ENCODE peak calls at places on chromosome 18, in four cellular contexts. K is GM12878, A is HepG2, W is H1. O is an unnamed sample.

GRCh38 chr18:59145055-59145454 is 5.4 kb downstream of the SEC11C start:
- DNase-seq in A (no peak), W (no peak), K (no peak), O (no peak)

GRCh38 chr18:10946058-10946457 is 203.3 kb downstream of the PIEZO2 start:
- DNase-seq in W (no peak), A (no peak), K (no peak), O (no peak)

GRCh38 chr18:51726614-51727013 is 529.1 kb upstream of the MEX3C start:
- DNase-seq in A (no peak), W (no peak), K (no peak), O (no peak)

GRCh38 chr18:6207119-6207518 is 207.6 kb downstream of the L3MBTL4 start:
- DNase-seq in A (no peak), K (no peak), W (no peak), O (no peak)

GRCh38 chr18:24018299-24018910 is 3.9 kb downstream of the TTC39C start:
- DNase-seq in A (no peak), K (no peak), W (no peak), O (no peak)

GRCh38 chr18:7038330-7038846 is 79.2 kb downstream of the LAMA1 start:
- DNase-seq in A (peak; percentile 27), K (no peak), W (peak; percentile 93), O (peak; percentile 90)

GRCh38 chr18:26549486-26550435 is 1.4 kb upstream of the KCTD1 start:
- DNase-seq in K (no peak), W (peak; percentile 75), A (peak; percentile 12), O (peak; percentile 59)

GRCh38 chr18:13612111-13612997 is 114.0 kb downstream of the FAM210A start:
- DNase-seq in K (peak; percentile 94), A (no peak), W (no peak), O (no peak)

GRCh38 chr18:51017140-51017874 is 12.7 kb upstream of the SMAD4 start:
- DNase-seq in A (no peak), W (peak; percentile 56), K (no peak), O (peak; percentile 38)

GRCh38 chr18:64002581-64002980 is 32.7 kb downstream of the SERPINB8 start:
- DNase-seq in A (no peak), K (no peak), W (no peak), O (no peak)

GRCh38 chr18:3554091-3554601 is 104.2 kb downstream of the TGIF1 start:
- DNase-seq in A (peak; percentile 12), K (no peak), W (peak; percentile 56), O (peak; percentile 55)

GRCh38 chr18:48896875-48897511 is 53.8 kb downstream of the SMAD7 start:
- DNase-seq in K (peak; percentile 19), W (peak; percentile 70), A (peak; percentile 98), O (peak; percentile 71)

GRCh38 chr18:10040287-10041011 is 126.6 kb downstream of the VAPA start:
- DNase-seq in W (no peak), K (no peak), A (no peak), O (no peak)

GRCh38 chr18:3857544-3857943 is 407.6 kb downstream of the TGIF1 start:
- DNase-seq in W (no peak), K (no peak), A (no peak), O (no peak)

GRCh38 chr18:61379827-61380226 is 46.6 kb downstream of the CDH20 start:
- DNase-seq in K (no peak), A (no peak), W (no peak), O (no peak)

GRCh38 chr18:47911877-47912276 is 18.6 kb downstream of the SMAD2 start:
- DNase-seq in A (peak; percentile 52), K (no peak), W (no peak), O (no peak)

GRCh38 chr18:58223717-58224424 is 179.8 kb downstream of the NEDD4L start:
- DNase-seq in A (peak; percentile 81), K (no peak), W (peak; percentile 40), O (no peak)

GRCh38 chr18:63154350-63155152 is 165.0 kb downstream of the BCL2 start:
- DNase-seq in K (no peak), A (no peak), W (no peak), O (no peak)

GRCh38 chr18:49371073-49371472 is 89.4 kb downstream of the DYM start:
- DNase-seq in A (no peak), K (no peak), W (no peak), O (no peak)

GRCh38 chr18:50024466-50024865 is 170.5 kb downstream of the MYO5B start:
- DNase-seq in W (no peak), A (no peak), K (no peak), O (no peak)

GRCh38 chr18:25896956-25897355 is 193.5 kb downstream of the SS18 start:
- DNase-seq in A (no peak), W (no peak), K (no peak), O (no peak)

GRCh38 chr18:62777814-62778213 is 62.5 kb downstream of the PHLPP1 start:
- DNase-seq in A (no peak), K (no peak), W (no peak), O (no peak)

GRCh38 chr18:39946623-39947061 is 2008.4 kb upstream of the PIK3C3 start:
- DNase-seq in A (no peak), W (no peak), K (no peak), O (no peak)

GRCh38 chr18:9792565-9793226 is 84.6 kb downstream of the RAB31 start:
- DNase-seq in W (peak; percentile 91), A (peak; percentile 38), K (no peak), O (peak; percentile 83)

GRCh38 chr18:77101410-77102245 is 31.0 kb downstream of the MBP start:
- DNase-seq in A (no peak), W (peak; percentile 45), K (peak; percentile 61), O (no peak)

GRCh38 chr18:46196627-46197243 is 92.5 kb downstream of the HAUS1 start:
- DNase-seq in W (no peak), K (no peak), A (no peak), O (no peak)
- TF ChIP-seq CREB1 in W (no peak), K (no peak), A (no peak), O (no peak)

GRCh38 chr18:65955747-65956146 is 204.9 kb downstream of the CDH7 start:
- DNase-seq in K (no peak), A (no peak), W (no peak), O (no peak)
- TF ChIP-seq CREB1 in K (no peak), A (no peak), W (no peak), O (no peak)

GRCh38 chr18:74573053-74573452 is 24.6 kb upstream of the ZNF407 start:
- DNase-seq in A (no peak), W (no peak), K (no peak), O (no peak)
- TF ChIP-seq CREB1 in A (no peak), W (no peak), K (no peak), O (no peak)

GRCh38 chr18:12604445-12605007 is 53.4 kb downstream of the SPIRE1 start:
- DNase-seq in W (no peak), A (no peak), K (no peak), O (no peak)

GRCh38 chr18:12606592-12607315 is 51.2 kb downstream of the SPIRE1 start:
- DNase-seq in W (no peak), K (no peak), A (peak; percentile 38), O (no peak)

DNA sequence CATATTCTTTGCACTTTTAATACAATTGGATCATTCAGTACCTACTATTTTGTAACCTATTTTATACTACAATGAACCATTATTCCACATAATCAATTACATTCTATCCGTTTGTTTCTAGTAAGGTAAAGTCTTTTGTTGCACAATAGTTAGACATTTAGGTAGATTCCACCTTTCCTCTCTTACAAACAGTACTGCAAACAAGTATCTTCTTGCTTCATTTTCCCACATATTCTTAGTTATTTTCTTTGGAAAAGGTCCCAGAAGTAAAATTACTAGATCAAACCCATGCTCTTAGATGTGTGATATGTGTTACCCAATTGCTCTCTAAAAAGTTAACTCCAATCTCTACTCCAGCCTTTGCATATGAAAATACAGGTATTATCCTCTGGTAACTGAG is 49.6 kb downstream of the SPIRE1 start:
- DNase-seq in W (no peak), A (peak; percentile 73), K (no peak), O (no peak)
- TF ChIP-seq CREB1 in W (no peak), A (no peak), K (no peak), O (no peak)

GRCh38 chr18:22964116-22964515 is 31.0 kb downstream of the RBBP8 start:
- DNase-seq in W (no peak), K (no peak), A (no peak), O (no peak)
- TF ChIP-seq CREB1 in W (no peak), K (no peak), A (no peak), O (no peak)